ENCODE peak calls at places on chromosomes 11 and 22, in nine cellular contexts. One of them, this sample, is unnamed.

GRCh38 chr11:65719887-65720236 is 736 bp downstream of the RNASEH2C start:
- DNase-seq in uterus: peak
- DNase-seq in BJ: no peak
- DNase-seq in foreskin fibroblast: peak
- DNase-seq in prostate gland: no peak
- DNase-seq in mammary epithelial cell: peak
- DNase-seq in breast epithelium: no peak
- DNase-seq in NB4: peak
- DNase-seq in brain microvascular endothelial cell: peak
- DNase-seq in this sample: no peak

GRCh38 chr11:1553808-1554594 is 18.1 kb downstream of the DUSP8 start:
- DNase-seq in mammary epithelial cell: no peak
- DNase-seq in BJ: no peak
- DNase-seq in breast epithelium: peak
- DNase-seq in foreskin fibroblast: no peak
- DNase-seq in NB4: no peak
- DNase-seq in uterus: no peak
- DNase-seq in prostate gland: no peak
- DNase-seq in brain microvascular endothelial cell: no peak
- DNase-seq in this sample: no peak

GRCh38 chr11:3837793-3838192 is 3.0 kb downstream of the RHOG start:
- DNase-seq in breast epithelium: no peak
- DNase-seq in foreskin fibroblast: peak
- DNase-seq in BJ: no peak
- DNase-seq in uterus: peak
- DNase-seq in prostate gland: no peak
- DNase-seq in brain microvascular endothelial cell: no peak
- DNase-seq in mammary epithelial cell: no peak
- DNase-seq in NB4: peak
- DNase-seq in this sample: no peak

GRCh38 chr22:48560389-48560751 is 1267.3 kb downstream of the BRD1 start:
- DNase-seq in NB4: no peak
- DNase-seq in breast epithelium: no peak
- DNase-seq in foreskin fibroblast: no peak
- DNase-seq in mammary epithelial cell: no peak
- DNase-seq in BJ: no peak
- DNase-seq in uterus: no peak
- DNase-seq in prostate gland: no peak
- DNase-seq in brain microvascular endothelial cell: no peak
- DNase-seq in this sample: no peak

GRCh38 chr11:125312391-125312790 is 147.8 kb downstream of the PKNOX2 start:
- DNase-seq in BJ: no peak
- DNase-seq in uterus: no peak
- DNase-seq in breast epithelium: no peak
- DNase-seq in prostate gland: no peak
- DNase-seq in foreskin fibroblast: no peak
- DNase-seq in mammary epithelial cell: no peak
- DNase-seq in brain microvascular endothelial cell: no peak
- DNase-seq in NB4: no peak
- DNase-seq in this sample: no peak

GRCh38 chr11:33411751-33412150 is 154.6 kb downstream of the HIPK3 start:
- DNase-seq in NB4: no peak
- DNase-seq in brain microvascular endothelial cell: no peak
- DNase-seq in breast epithelium: no peak
- DNase-seq in BJ: no peak
- DNase-seq in uterus: no peak
- DNase-seq in prostate gland: no peak
- DNase-seq in mammary epithelial cell: no peak
- DNase-seq in foreskin fibroblast: no peak
- DNase-seq in this sample: no peak

GRCh38 chr11:109553284-109553683 is 131.3 kb downstream of the C11orf87 start:
- DNase-seq in foreskin fibroblast: no peak
- DNase-seq in BJ: no peak
- DNase-seq in uterus: no peak
- DNase-seq in brain microvascular endothelial cell: no peak
- DNase-seq in mammary epithelial cell: no peak
- DNase-seq in NB4: peak
- DNase-seq in prostate gland: no peak
- DNase-seq in breast epithelium: no peak
- DNase-seq in this sample: no peak

GRCh38 chr11:134063991-134064747 is 4.7 kb upstream of the JAM3 start:
- DNase-seq in mammary epithelial cell: no peak
- DNase-seq in uterus: no peak
- DNase-seq in brain microvascular endothelial cell: no peak
- DNase-seq in breast epithelium: no peak
- DNase-seq in prostate gland: no peak
- DNase-seq in NB4: no peak
- DNase-seq in foreskin fibroblast: no peak
- DNase-seq in BJ: no peak
- DNase-seq in this sample: no peak

GRCh38 chr11:43404836-43405479 is 46.2 kb downstream of the TTC17 start:
- DNase-seq in brain microvascular endothelial cell: no peak
- DNase-seq in NB4: no peak
- DNase-seq in foreskin fibroblast: no peak
- DNase-seq in prostate gland: no peak
- DNase-seq in breast epithelium: no peak
- DNase-seq in BJ: no peak
- DNase-seq in mammary epithelial cell: no peak
- DNase-seq in uterus: no peak
- DNase-seq in this sample: no peak

GRCh38 chr22:45064313-45065268 is 54.8 kb upstream of the PHF21B start:
- DNase-seq in prostate gland: no peak
- DNase-seq in foreskin fibroblast: peak
- DNase-seq in mammary epithelial cell: peak
- DNase-seq in uterus: no peak
- DNase-seq in breast epithelium: no peak
- DNase-seq in BJ: peak
- DNase-seq in NB4: peak
- DNase-seq in brain microvascular endothelial cell: peak
- DNase-seq in this sample: peak

GRCh38 chr22:45762545-45763235 is 91.1 kb downstream of the ATXN10 start:
- DNase-seq in foreskin fibroblast: no peak
- DNase-seq in breast epithelium: no peak
- DNase-seq in uterus: no peak
- DNase-seq in NB4: no peak
- DNase-seq in mammary epithelial cell: no peak
- DNase-seq in prostate gland: no peak
- DNase-seq in BJ: no peak
- DNase-seq in brain microvascular endothelial cell: no peak
- DNase-seq in this sample: no peak

GRCh38 chr11:72370201-72370600 is 64.1 kb downstream of the CLPB start:
- DNase-seq in foreskin fibroblast: no peak
- DNase-seq in brain microvascular endothelial cell: no peak
- DNase-seq in prostate gland: no peak
- DNase-seq in uterus: no peak
- DNase-seq in mammary epithelial cell: no peak
- DNase-seq in BJ: no peak
- DNase-seq in NB4: no peak
- DNase-seq in breast epithelium: no peak
- DNase-seq in this sample: no peak

GRCh38 chr11:29200776-29201574 is 815.9 kb downstream of the KCNA4 start:
- DNase-seq in breast epithelium: no peak
- DNase-seq in BJ: no peak
- DNase-seq in NB4: no peak
- DNase-seq in brain microvascular endothelial cell: no peak
- DNase-seq in mammary epithelial cell: peak
- DNase-seq in prostate gland: no peak
- DNase-seq in uterus: no peak
- DNase-seq in foreskin fibroblast: no peak
- DNase-seq in this sample: no peak

GRCh38 chr11:126114486-126115252 is 52.0 kb upstream of the CDON start:
- DNase-seq in BJ: no peak
- DNase-seq in mammary epithelial cell: no peak
- DNase-seq in foreskin fibroblast: peak
- DNase-seq in breast epithelium: no peak
- DNase-seq in brain microvascular endothelial cell: no peak
- DNase-seq in uterus: no peak
- DNase-seq in prostate gland: no peak
- DNase-seq in NB4: peak
- DNase-seq in this sample: no peak

GRCh38 chr11:4134844-4135243 is 40.2 kb downstream of the RRM1 start:
- DNase-seq in NB4: no peak
- DNase-seq in breast epithelium: no peak
- DNase-seq in foreskin fibroblast: peak
- DNase-seq in prostate gland: no peak
- DNase-seq in brain microvascular endothelial cell: peak
- DNase-seq in mammary epithelial cell: peak
- DNase-seq in BJ: peak
- DNase-seq in uterus: no peak
- DNase-seq in this sample: peak

GRCh38 chr11:119995730-119996491 is 142.0 kb downstream of the TRIM29 start:
- DNase-seq in BJ: no peak
- DNase-seq in NB4: no peak
- DNase-seq in mammary epithelial cell: peak
- DNase-seq in breast epithelium: peak
- DNase-seq in prostate gland: peak
- DNase-seq in uterus: no peak
- DNase-seq in foreskin fibroblast: no peak
- DNase-seq in brain microvascular endothelial cell: no peak
- DNase-seq in this sample: no peak
- TF ChIP-seq CTCF in BJ: no peak
- TF ChIP-seq CTCF in NB4: no peak
- TF ChIP-seq CTCF in mammary epithelial cell: peak
- TF ChIP-seq CTCF in breast epithelium: peak
- TF ChIP-seq CTCF in prostate gland: no peak
- TF ChIP-seq CTCF in uterus: no peak
- TF ChIP-seq CTCF in foreskin fibroblast: no peak
- TF ChIP-seq CTCF in brain microvascular endothelial cell: no peak
- TF ChIP-seq CTCF in this sample: no peak

GRCh38 chr11:67700141-67700540 is 25.7 kb upstream of the ALDH3B2 start:
- DNase-seq in NB4: no peak
- DNase-seq in mammary epithelial cell: no peak
- DNase-seq in uterus: no peak
- DNase-seq in BJ: no peak
- DNase-seq in foreskin fibroblast: no peak
- DNase-seq in prostate gland: no peak
- DNase-seq in breast epithelium: no peak
- DNase-seq in brain microvascular endothelial cell: no peak
- DNase-seq in this sample: no peak
- TF ChIP-seq CTCF in NB4: no peak
- TF ChIP-seq CTCF in mammary epithelial cell: no peak
- TF ChIP-seq CTCF in uterus: no peak
- TF ChIP-seq CTCF in BJ: no peak
- TF ChIP-seq CTCF in foreskin fibroblast: no peak
- TF ChIP-seq CTCF in prostate gland: no peak
- TF ChIP-seq CTCF in breast epithelium: no peak
- TF ChIP-seq CTCF in brain microvascular endothelial cell: no peak
- TF ChIP-seq CTCF in this sample: no peak

GRCh38 chr11:44474702-44475101 is 90.8 kb upstream of the CD82 start:
- DNase-seq in prostate gland: no peak
- DNase-seq in mammary epithelial cell: no peak
- DNase-seq in uterus: no peak
- DNase-seq in BJ: no peak
- DNase-seq in brain microvascular endothelial cell: no peak
- DNase-seq in breast epithelium: no peak
- DNase-seq in NB4: no peak
- DNase-seq in foreskin fibroblast: no peak
- DNase-seq in this sample: no peak
- TF ChIP-seq CTCF in prostate gland: no peak
- TF ChIP-seq CTCF in mammary epithelial cell: no peak
- TF ChIP-seq CTCF in uterus: no peak
- TF ChIP-seq CTCF in BJ: no peak
- TF ChIP-seq CTCF in brain microvascular endothelial cell: no peak
- TF ChIP-seq CTCF in breast epithelium: no peak
- TF ChIP-seq CTCF in NB4: no peak
- TF ChIP-seq CTCF in foreskin fibroblast: no peak
- TF ChIP-seq CTCF in this sample: no peak

DNA sequence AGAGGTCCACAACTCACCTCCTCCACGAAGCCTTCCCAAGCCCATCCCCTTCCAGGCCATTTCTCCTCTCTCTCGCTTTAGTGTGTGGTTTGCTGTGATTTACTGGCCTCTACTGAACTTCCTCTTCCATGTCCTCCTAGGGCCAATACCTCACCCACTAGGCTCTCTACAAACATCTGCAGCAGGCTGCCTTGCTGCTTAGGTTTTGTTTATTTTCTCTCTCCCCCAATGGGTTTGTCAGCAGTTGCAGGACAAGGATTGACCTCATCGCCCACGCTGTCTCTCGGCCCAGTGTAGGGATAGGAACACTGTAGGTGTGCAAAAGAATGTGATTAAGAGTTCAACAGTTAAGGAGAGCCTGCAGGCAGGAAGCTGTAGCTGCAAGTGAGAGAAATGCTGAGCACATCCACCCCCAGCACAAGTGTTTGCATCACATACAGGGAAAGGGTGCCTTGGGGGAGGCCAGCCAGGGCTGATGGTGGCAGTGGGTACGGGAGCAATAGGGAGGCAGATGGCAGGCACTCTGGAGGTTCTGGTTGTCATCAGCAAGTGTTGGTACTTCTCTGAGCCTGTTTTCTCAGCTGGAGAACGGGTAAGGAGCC is 1.4 kb downstream of the PC start:
- DNase-seq in foreskin fibroblast: peak
- DNase-seq in uterus: no peak
- DNase-seq in BJ: no peak
- DNase-seq in NB4: peak
- DNase-seq in prostate gland: no peak
- DNase-seq in brain microvascular endothelial cell: peak
- DNase-seq in breast epithelium: peak
- DNase-seq in mammary epithelial cell: peak
- DNase-seq in this sample: no peak
- TF ChIP-seq CTCF in foreskin fibroblast: peak
- TF ChIP-seq CTCF in uterus: no peak
- TF ChIP-seq CTCF in BJ: peak
- TF ChIP-seq CTCF in NB4: no peak
- TF ChIP-seq CTCF in prostate gland: no peak
- TF ChIP-seq CTCF in brain microvascular endothelial cell: peak
- TF ChIP-seq CTCF in breast epithelium: peak
- TF ChIP-seq CTCF in mammary epithelial cell: peak
- TF ChIP-seq CTCF in this sample: peak

DNA sequence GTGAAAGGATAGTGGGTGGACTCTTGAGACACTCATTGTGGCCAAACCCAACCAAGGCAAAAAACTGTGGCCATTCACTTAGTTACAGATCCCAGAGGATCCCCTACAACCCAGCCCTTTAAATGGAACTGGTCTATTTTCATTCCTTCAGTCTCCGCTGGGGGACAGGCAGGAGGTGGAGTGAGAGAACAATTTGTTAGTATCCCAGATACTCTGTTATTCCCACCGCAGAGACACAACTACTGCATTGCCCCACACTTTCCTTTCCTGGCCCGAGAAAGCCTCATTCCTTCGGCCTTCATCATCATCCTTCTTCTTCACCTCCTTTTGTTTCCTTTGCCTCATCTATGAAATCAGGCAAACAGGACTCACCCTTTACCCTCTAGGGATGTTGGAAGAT is 191.1 kb downstream of the NTM start:
- DNase-seq in foreskin fibroblast: no peak
- DNase-seq in brain microvascular endothelial cell: no peak
- DNase-seq in prostate gland: no peak
- DNase-seq in BJ: no peak
- DNase-seq in mammary epithelial cell: no peak
- DNase-seq in NB4: no peak
- DNase-seq in uterus: no peak
- DNase-seq in breast epithelium: no peak
- DNase-seq in this sample: no peak
- TF ChIP-seq CTCF in foreskin fibroblast: no peak
- TF ChIP-seq CTCF in brain microvascular endothelial cell: no peak
- TF ChIP-seq CTCF in prostate gland: no peak
- TF ChIP-seq CTCF in BJ: no peak
- TF ChIP-seq CTCF in mammary epithelial cell: no peak
- TF ChIP-seq CTCF in NB4: no peak
- TF ChIP-seq CTCF in uterus: no peak
- TF ChIP-seq CTCF in breast epithelium: no peak
- TF ChIP-seq CTCF in this sample: no peak